ENCODE peak calls at places on chromosomes 13 and 19, in six cellular contexts. R is IMR-90, Y is neuronal stem cell, K is H1, V is trophoblast cell, N is mesenchymal stem cell. W is an unnamed sample.

GRCh38 chr13:70189981-70190380 is 81.7 kb upstream of the KLHL1 start:
- DNase-seq in R (no peak), Y (no peak), K (no peak), V (no peak), N (no peak), W (no peak)

GRCh38 chr13:38542601-38543000 is 144.3 kb upstream of the FREM2 start:
- DNase-seq in R (no peak), Y (no peak), K (no peak), V (no peak), N (no peak), W (no peak)

GRCh38 chr13:43905435-43906031 is 25.8 kb downstream of the LACC1 start:
- DNase-seq in R (peak), Y (peak), K (no peak), V (peak), N (peak), W (no peak)

GRCh38 chr13:54092686-54093085 is 1064.1 kb downstream of the OLFM4 start:
- DNase-seq in R (no peak), Y (no peak), K (no peak), V (no peak), N (no peak), W (no peak)

GRCh38 chr13:91399189-91400093 is 1.0 kb downstream of the GPC5 start:
- DNase-seq in R (no peak), Y (no peak), K (no peak), V (no peak), N (no peak), W (no peak)

GRCh38 chr13:110392510-110393233 is 85.6 kb downstream of the COL4A2 start:
- DNase-seq in R (peak), Y (no peak), K (no peak), V (no peak), N (peak), W (no peak)

GRCh38 chr13:83211301-83211700 is 671.0 kb downstream of the SLITRK1 start:
- DNase-seq in R (peak), Y (no peak), K (no peak), V (no peak), N (no peak), W (no peak)

GRCh38 chr19:53809518-53810186 is 14.5 kb downstream of the NLRP12 start:
- DNase-seq in R (no peak), Y (no peak), K (peak), V (peak), N (no peak), W (peak)

GRCh38 chr13:101512650-101513049 is 60.2 kb downstream of the ITGBL1 start:
- DNase-seq in R (no peak), Y (no peak), K (no peak), V (no peak), N (no peak), W (no peak)

GRCh38 chr13:31982540-31982939 is 49.0 kb upstream of the FRY start:
- DNase-seq in R (peak), Y (no peak), K (no peak), V (peak), N (peak), W (no peak)

GRCh38 chr19:45632468-45633196 is 6.6 kb downstream of the EML2 start:
- DNase-seq in R (peak), Y (peak), K (peak), V (peak), N (peak), W (peak)

GRCh38 chr13:113448885-113449692 is 4.2 kb downstream of the ADPRHL1 start:
- DNase-seq in R (no peak), Y (no peak), K (no peak), V (peak), N (no peak), W (no peak)

DNA sequence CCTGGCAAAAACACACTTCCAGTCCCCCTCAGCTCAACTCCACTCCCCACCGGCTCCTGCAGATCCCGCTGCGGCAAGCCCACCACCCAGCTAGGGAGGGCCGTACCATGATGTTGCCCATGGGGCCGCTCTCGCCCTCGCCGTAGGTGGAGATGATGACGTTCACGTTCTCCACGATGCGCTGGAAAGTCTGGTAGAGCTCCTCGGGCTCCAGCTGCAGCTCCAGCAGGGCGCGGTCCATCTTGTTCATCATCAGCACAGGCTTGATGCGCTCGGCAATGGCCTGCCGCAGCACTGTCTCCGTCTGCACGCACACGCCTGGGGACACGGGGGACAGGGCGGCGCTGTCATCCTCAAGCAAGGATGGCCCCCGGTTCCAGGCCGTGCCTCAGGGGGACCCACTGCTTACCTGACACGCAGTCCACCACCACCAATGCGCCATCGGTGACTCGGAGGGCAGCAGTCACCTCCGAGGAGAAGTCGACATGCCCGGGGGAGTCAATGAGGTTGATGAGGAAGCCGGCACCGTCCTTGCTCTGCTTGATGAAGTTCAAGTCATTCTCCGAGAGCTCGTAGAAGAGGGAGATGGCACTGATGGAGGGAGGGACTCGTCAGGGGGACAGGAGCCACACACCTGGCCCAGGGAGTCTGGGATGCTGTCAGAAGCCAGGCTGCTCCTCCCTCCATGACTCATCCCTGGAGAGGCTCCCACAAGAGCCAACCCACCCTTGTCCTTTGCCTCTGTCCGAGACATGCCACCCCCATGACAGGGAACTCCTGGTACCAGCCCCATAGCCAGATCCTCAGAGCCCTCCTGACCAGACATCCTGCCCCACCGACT is 2.3 kb downstream of the EEF2 start:
- DNase-seq in R (peak), Y (no peak), K (peak), V (peak), N (peak), W (peak)
- H4K91ac ChIP-seq in R (no peak), Y (no peak), K (no peak), V (no peak), N (no peak), W (no peak)

GRCh38 chr13:72514141-72514540 is 213.3 kb downstream of the MZT1 start:
- DNase-seq in R (no peak), Y (no peak), K (no peak), V (no peak), N (no peak), W (no peak)
- H2AFZ ChIP-seq in R (no peak), Y (no peak), K (peak), V (no peak), N (no peak), W (peak)

DNA sequence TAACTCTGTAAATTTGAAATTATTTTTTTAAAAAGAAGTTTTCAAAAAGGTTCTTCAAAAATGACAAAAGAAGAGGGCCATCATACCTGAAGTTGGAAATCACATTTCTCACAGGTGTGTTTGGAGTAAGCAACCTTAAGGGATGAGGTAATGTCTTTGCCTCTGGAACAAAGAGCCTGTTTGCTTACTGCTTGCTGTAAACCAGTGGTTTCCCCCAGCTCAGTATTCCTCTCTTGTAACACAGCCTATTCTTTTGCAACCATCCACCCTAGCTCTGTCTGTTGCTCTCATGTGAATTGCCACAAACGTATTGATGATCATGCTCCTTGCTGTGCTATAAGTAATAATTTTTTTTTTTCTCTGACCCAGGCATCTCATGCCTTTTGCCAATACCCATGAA is 38.1 kb downstream of the UCHL3 start:
- DNase-seq in R (peak), Y (no peak), K (no peak), V (no peak), N (peak), W (peak)
- H2BK120ac ChIP-seq in R (no peak), Y (no peak), K (no peak), V (no peak), N (no peak), W (no peak)

GRCh38 chr19:44061038-44061437 is 9.2 kb downstream of the ZNF223 start:
- DNase-seq in R (no peak), Y (no peak), K (no peak), V (no peak), N (no peak), W (no peak)

GRCh38 chr19:44059229-44059628 is 7.4 kb downstream of the ZNF223 start:
- DNase-seq in R (no peak), Y (no peak), K (no peak), V (no peak), N (no peak), W (no peak)

GRCh38 chr19:44051654-44052402 is at the start of gene ZNF223:
- DNase-seq in R (peak), Y (peak), K (peak), V (peak), N (peak), W (peak)

GRCh38 chr19:44050740-44051653 is 839 bp upstream of the ZNF223 start:
- DNase-seq in R (no peak), Y (no peak), K (no peak), V (no peak), N (peak), W (peak)

DNA sequence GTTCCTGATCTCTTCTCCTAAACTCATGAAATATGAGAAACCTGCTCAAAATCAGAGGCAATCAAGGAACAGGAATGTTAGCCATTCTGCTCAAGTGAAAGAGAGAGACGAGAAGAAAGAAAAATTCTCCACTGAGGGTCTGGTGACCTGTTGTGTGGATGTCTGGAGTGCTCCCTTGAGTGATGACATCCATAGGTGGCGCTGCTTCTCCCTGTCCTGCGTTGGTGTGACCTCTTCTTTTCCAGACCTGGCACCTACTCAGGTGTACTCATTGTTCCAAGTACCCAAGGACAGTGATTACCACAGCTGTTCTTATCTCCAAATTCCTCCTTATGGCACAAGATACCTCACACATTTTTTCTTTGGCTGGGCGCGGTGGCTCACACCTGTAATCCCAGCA is 4.0 kb downstream of the ZNF223 start:
- DNase-seq in R (no peak), Y (no peak), K (no peak), V (no peak), N (no peak), W (peak)
- H4K91ac ChIP-seq in R (no peak), Y (no peak), K (no peak), V (no peak), N (no peak), W (no peak)

GRCh38 chr13:41099986-41100385 is 32.6 kb downstream of the KBTBD6 start:
- DNase-seq in R (no peak), Y (no peak), K (no peak), V (no peak), N (no peak), W (no peak)
- H2AFZ ChIP-seq in R (no peak), Y (no peak), K (no peak), V (no peak), N (no peak), W (no peak)

GRCh38 chr19:46714523-46715106 is 2.3 kb downstream of the PRKD2 start:
- DNase-seq in R (no peak), Y (no peak), K (peak), V (no peak), N (peak), W (no peak)
- H2BK120ac ChIP-seq in R (peak), Y (no peak), K (no peak), V (peak), N (peak), W (no peak)

GRCh38 chr19:5609881-5610280 is 12.7 kb downstream of the SAFB2 start:
- DNase-seq in R (no peak), Y (no peak), K (no peak), V (no peak), N (no peak), W (no peak)

GRCh38 chr19:5612891-5613290 is 9.7 kb downstream of the SAFB2 start:
- DNase-seq in R (no peak), Y (no peak), K (no peak), V (no peak), N (no peak), W (no peak)

GRCh38 chr19:5617080-5617479 is 5.5 kb downstream of the SAFB2 start:
- DNase-seq in R (no peak), Y (no peak), K (no peak), V (no peak), N (no peak), W (no peak)

GRCh38 chr19:5615756-5616327 is 6.7 kb downstream of the SAFB2 start:
- DNase-seq in R (peak), Y (no peak), K (no peak), V (no peak), N (no peak), W (no peak)

GRCh38 chr19:5613466-5613865 is 9.1 kb downstream of the SAFB2 start:
- DNase-seq in R (no peak), Y (no peak), K (no peak), V (no peak), N (no peak), W (no peak)
- H4K91ac ChIP-seq in R (no peak), Y (no peak), K (no peak), V (no peak), N (no peak), W (no peak)